ENCODE peak calls at places on chromosomes 4 and X, in nine cellular contexts. One of them, this sample, is unnamed. For H3K4me1, the result is how much of the 10 kb centered on the place peaks cover.

GRCh38 chrX:16511776-16512400 is 138.1 kb upstream of the S100G start:
- DNase-seq in mesendoderm: no peak
- DNase-seq in upper lobe of right lung: no peak
- DNase-seq in GM23338: no peak
- DNase-seq in HCT116: no peak
- DNase-seq in endothelial cell of umbilical vein: peak
- DNase-seq in MM.1S: no peak
- DNase-seq in left lung: no peak
- DNase-seq in SK-N-SH: no peak
- DNase-seq in this sample: no peak

GRCh38 chr4:175946472-175947116 is 119.0 kb upstream of the WDR17 start:
- DNase-seq in endothelial cell of umbilical vein: peak
- DNase-seq in upper lobe of right lung: no peak
- DNase-seq in left lung: no peak
- DNase-seq in HCT116: no peak
- DNase-seq in mesendoderm: no peak
- DNase-seq in SK-N-SH: no peak
- DNase-seq in MM.1S: peak
- DNase-seq in GM23338: no peak
- DNase-seq in this sample: no peak

GRCh38 chr4:180449395-180449956 is 1793.7 kb upstream of the TENM3 start:
- DNase-seq in GM23338: peak
- DNase-seq in left lung: no peak
- DNase-seq in HCT116: peak
- DNase-seq in upper lobe of right lung: no peak
- DNase-seq in endothelial cell of umbilical vein: no peak
- DNase-seq in MM.1S: peak
- DNase-seq in SK-N-SH: peak
- DNase-seq in mesendoderm: peak
- DNase-seq in this sample: peak

GRCh38 chrX:104098151-104098808 is 14.0 kb upstream of the ZCCHC18 start:
- DNase-seq in GM23338: peak
- DNase-seq in HCT116: peak
- DNase-seq in upper lobe of right lung: no peak
- DNase-seq in SK-N-SH: peak
- DNase-seq in endothelial cell of umbilical vein: peak
- DNase-seq in left lung: no peak
- DNase-seq in mesendoderm: peak
- DNase-seq in MM.1S: peak
- DNase-seq in this sample: peak

GRCh38 chrX:132270699-132271098 is 51.5 kb upstream of the RAP2C start:
- DNase-seq in SK-N-SH: no peak
- DNase-seq in upper lobe of right lung: no peak
- DNase-seq in left lung: no peak
- DNase-seq in GM23338: no peak
- DNase-seq in HCT116: no peak
- DNase-seq in MM.1S: no peak
- DNase-seq in endothelial cell of umbilical vein: no peak
- DNase-seq in mesendoderm: no peak
- DNase-seq in this sample: no peak

GRCh38 chr4:85024671-85025070 is 58.2 kb upstream of the WDFY3 start:
- DNase-seq in SK-N-SH: no peak
- DNase-seq in mesendoderm: no peak
- DNase-seq in HCT116: no peak
- DNase-seq in GM23338: no peak
- DNase-seq in MM.1S: no peak
- DNase-seq in endothelial cell of umbilical vein: no peak
- DNase-seq in upper lobe of right lung: no peak
- DNase-seq in left lung: no peak
- DNase-seq in this sample: no peak

GRCh38 chrX:121987163-121987562 is 939.8 kb downstream of the GLUD2 start:
- DNase-seq in upper lobe of right lung: no peak
- DNase-seq in HCT116: no peak
- DNase-seq in GM23338: no peak
- DNase-seq in left lung: no peak
- DNase-seq in endothelial cell of umbilical vein: no peak
- DNase-seq in MM.1S: no peak
- DNase-seq in mesendoderm: peak
- DNase-seq in SK-N-SH: peak
- DNase-seq in this sample: no peak

GRCh38 chr4:156939151-156939550 is 32.4 kb downstream of the PDGFC start:
- DNase-seq in left lung: no peak
- DNase-seq in SK-N-SH: no peak
- DNase-seq in upper lobe of right lung: no peak
- DNase-seq in MM.1S: no peak
- DNase-seq in HCT116: no peak
- DNase-seq in mesendoderm: no peak
- DNase-seq in GM23338: no peak
- DNase-seq in endothelial cell of umbilical vein: peak
- DNase-seq in this sample: no peak

GRCh38 chr4:117527601-117528000 is 442.2 kb upstream of the TRAM1L1 start:
- DNase-seq in SK-N-SH: no peak
- DNase-seq in endothelial cell of umbilical vein: no peak
- DNase-seq in left lung: no peak
- DNase-seq in MM.1S: no peak
- DNase-seq in GM23338: no peak
- DNase-seq in mesendoderm: no peak
- DNase-seq in upper lobe of right lung: no peak
- DNase-seq in HCT116: no peak
- DNase-seq in this sample: no peak

GRCh38 chrX:8955521-8955920 is 78.4 kb downstream of the FAM9B start:
- DNase-seq in HCT116: no peak
- DNase-seq in endothelial cell of umbilical vein: no peak
- DNase-seq in SK-N-SH: no peak
- DNase-seq in mesendoderm: no peak
- DNase-seq in left lung: no peak
- DNase-seq in MM.1S: no peak
- DNase-seq in upper lobe of right lung: no peak
- DNase-seq in GM23338: no peak
- DNase-seq in this sample: no peak

GRCh38 chr4:2733001-2733843 is 22.9 kb downstream of the TNIP2 start:
- DNase-seq in MM.1S: no peak
- DNase-seq in mesendoderm: no peak
- DNase-seq in endothelial cell of umbilical vein: no peak
- DNase-seq in SK-N-SH: no peak
- DNase-seq in HCT116: no peak
- DNase-seq in upper lobe of right lung: peak
- DNase-seq in GM23338: no peak
- DNase-seq in left lung: peak
- DNase-seq in this sample: no peak

GRCh38 chr4:37908488-37909343 is 17.8 kb downstream of the TBC1D1 start:
- DNase-seq in left lung: no peak
- DNase-seq in endothelial cell of umbilical vein: no peak
- DNase-seq in HCT116: no peak
- DNase-seq in MM.1S: no peak
- DNase-seq in GM23338: no peak
- DNase-seq in upper lobe of right lung: peak
- DNase-seq in mesendoderm: no peak
- DNase-seq in SK-N-SH: no peak
- DNase-seq in this sample: no peak

GRCh38 chr4:135319685-135320084 is 1118.1 kb upstream of the PABPC4L start:
- DNase-seq in endothelial cell of umbilical vein: no peak
- DNase-seq in SK-N-SH: no peak
- DNase-seq in left lung: no peak
- DNase-seq in upper lobe of right lung: no peak
- DNase-seq in mesendoderm: peak
- DNase-seq in MM.1S: no peak
- DNase-seq in GM23338: peak
- DNase-seq in HCT116: peak
- DNase-seq in this sample: no peak

GRCh38 chr4:71262161-71262560 is 76.7 kb upstream of the SLC4A4 start:
- DNase-seq in mesendoderm: no peak
- DNase-seq in HCT116: no peak
- DNase-seq in left lung: no peak
- DNase-seq in SK-N-SH: no peak
- DNase-seq in endothelial cell of umbilical vein: no peak
- DNase-seq in MM.1S: no peak
- DNase-seq in upper lobe of right lung: no peak
- DNase-seq in GM23338: no peak
- DNase-seq in this sample: no peak

GRCh38 chrX:103554687-103555417 is 30.5 kb upstream of the TCEAL4 start:
- DNase-seq in left lung: no peak
- DNase-seq in MM.1S: peak
- DNase-seq in SK-N-SH: peak
- DNase-seq in HCT116: no peak
- DNase-seq in endothelial cell of umbilical vein: peak
- DNase-seq in mesendoderm: peak
- DNase-seq in upper lobe of right lung: no peak
- DNase-seq in GM23338: peak
- DNase-seq in this sample: peak

GRCh38 chr4:183832776-183833450 is 72.2 kb upstream of the STOX2 start:
- DNase-seq in MM.1S: no peak
- DNase-seq in upper lobe of right lung: no peak
- DNase-seq in mesendoderm: no peak
- DNase-seq in HCT116: no peak
- DNase-seq in left lung: no peak
- DNase-seq in GM23338: no peak
- DNase-seq in endothelial cell of umbilical vein: no peak
- DNase-seq in SK-N-SH: no peak
- DNase-seq in this sample: no peak

GRCh38 chrX:41733939-41734338 is 10.0 kb downstream of the GPR82 start:
- DNase-seq in GM23338: no peak
- DNase-seq in upper lobe of right lung: no peak
- DNase-seq in endothelial cell of umbilical vein: no peak
- DNase-seq in SK-N-SH: no peak
- DNase-seq in HCT116: no peak
- DNase-seq in mesendoderm: no peak
- DNase-seq in left lung: no peak
- DNase-seq in MM.1S: peak
- DNase-seq in this sample: peak

DNA sequence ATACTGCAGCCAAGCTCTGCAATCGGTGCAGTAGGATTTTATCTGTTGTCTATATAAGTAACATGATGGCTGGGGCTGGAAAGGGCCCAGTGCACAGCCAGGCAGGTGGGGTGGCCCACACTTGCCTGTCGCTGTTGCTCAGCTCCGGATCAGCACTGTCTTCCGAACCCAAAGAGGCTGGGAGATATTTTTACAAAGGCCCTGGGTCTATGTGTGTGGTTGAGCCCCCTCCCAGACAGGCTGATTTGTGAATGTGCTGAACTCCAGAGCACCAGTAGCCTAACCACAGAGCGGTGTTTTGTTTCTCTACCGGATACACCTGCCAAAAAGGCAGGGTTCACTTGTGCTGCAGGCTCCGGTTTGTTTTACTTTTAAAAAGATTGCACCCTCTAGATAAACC is 33.5 kb upstream of the CHRNA9 start:
- DNase-seq in upper lobe of right lung: no peak
- DNase-seq in mesendoderm: no peak
- DNase-seq in SK-N-SH: no peak
- DNase-seq in endothelial cell of umbilical vein: no peak
- DNase-seq in MM.1S: peak
- DNase-seq in HCT116: no peak
- DNase-seq in left lung: no peak
- DNase-seq in GM23338: no peak
- DNase-seq in this sample: peak
- H3K4me1 ChIP-seq in upper lobe of right lung: under half
- H3K4me1 ChIP-seq in mesendoderm: under half
- H3K4me1 ChIP-seq in SK-N-SH: under half
- H3K4me1 ChIP-seq in endothelial cell of umbilical vein: under half
- H3K4me1 ChIP-seq in MM.1S: half or more
- H3K4me1 ChIP-seq in HCT116: under half
- H3K4me1 ChIP-seq in left lung: under half
- H3K4me1 ChIP-seq in GM23338: under half
- H3K4me1 ChIP-seq in this sample: under half

DNA sequence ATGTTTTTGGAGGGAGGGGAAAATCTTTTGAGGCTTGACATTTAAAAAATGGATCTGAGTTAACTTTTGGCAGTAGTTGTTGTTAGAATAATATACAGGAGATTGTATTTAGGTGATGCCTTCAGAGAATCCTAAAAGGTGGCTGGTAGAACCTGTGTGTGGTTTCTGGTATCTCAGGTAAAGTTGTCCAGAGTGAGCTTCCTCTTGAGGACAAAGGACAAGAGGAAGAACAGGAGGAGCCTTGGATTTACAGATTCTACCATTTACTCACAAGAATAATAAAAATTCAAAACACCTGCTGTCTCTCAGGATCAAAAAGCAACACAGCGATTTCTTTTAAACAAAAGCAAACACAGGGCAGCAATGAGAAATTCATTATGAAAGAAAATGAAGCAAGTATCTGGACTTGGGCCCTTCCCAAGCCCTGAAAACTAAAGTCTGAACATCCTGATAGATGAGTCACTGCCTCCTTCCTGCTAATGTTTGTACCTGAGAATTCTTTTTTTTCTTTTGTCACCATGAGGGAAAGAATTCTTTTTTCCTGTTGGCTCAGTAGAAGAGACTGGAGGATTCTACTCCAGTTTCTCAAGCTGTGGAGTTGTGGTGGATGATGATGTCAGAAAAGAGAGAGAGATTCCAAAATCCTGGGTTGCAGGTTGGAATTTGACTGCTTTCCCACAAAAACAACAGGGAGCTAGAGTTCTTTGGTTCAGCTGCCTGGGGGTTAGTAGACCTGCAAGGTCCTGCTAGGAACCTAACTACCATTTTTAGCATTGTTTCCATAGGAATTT is 31.5 kb upstream of the RAPGEF2 start:
- DNase-seq in endothelial cell of umbilical vein: peak
- DNase-seq in left lung: no peak
- DNase-seq in mesendoderm: peak
- DNase-seq in upper lobe of right lung: no peak
- DNase-seq in HCT116: peak
- DNase-seq in MM.1S: no peak
- DNase-seq in SK-N-SH: no peak
- DNase-seq in GM23338: peak
- DNase-seq in this sample: peak
- H3K27ac ChIP-seq in endothelial cell of umbilical vein: peak
- H3K27ac ChIP-seq in left lung: peak
- H3K27ac ChIP-seq in mesendoderm: peak
- H3K27ac ChIP-seq in upper lobe of right lung: no peak
- H3K27ac ChIP-seq in HCT116: no peak
- H3K27ac ChIP-seq in MM.1S: no peak
- H3K27ac ChIP-seq in SK-N-SH: peak
- H3K27ac ChIP-seq in GM23338: peak
- H3K27ac ChIP-seq in this sample: no peak

DNA sequence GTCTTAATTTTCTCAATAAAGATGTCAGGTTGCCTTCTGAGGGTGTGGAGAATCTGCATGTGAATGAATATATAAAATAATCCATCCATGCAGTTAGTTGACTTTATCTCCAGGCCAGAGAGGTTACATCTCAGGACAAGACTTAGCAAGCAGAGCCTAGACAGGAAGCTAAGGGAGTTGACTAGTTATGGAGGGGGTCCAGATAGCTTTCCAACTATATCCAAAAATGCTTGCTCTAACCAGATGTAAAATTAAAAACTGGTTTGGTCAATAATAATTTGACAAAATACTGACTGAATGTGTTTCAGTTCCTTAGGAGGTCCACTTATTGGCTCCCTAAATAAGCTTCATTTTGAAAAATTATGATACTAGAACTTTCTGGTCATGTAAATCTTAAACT is 101.4 kb downstream of the PAPSS1 start:
- DNase-seq in upper lobe of right lung: no peak
- DNase-seq in endothelial cell of umbilical vein: no peak
- DNase-seq in MM.1S: no peak
- DNase-seq in left lung: no peak
- DNase-seq in SK-N-SH: no peak
- DNase-seq in mesendoderm: no peak
- DNase-seq in GM23338: no peak
- DNase-seq in HCT116: no peak
- DNase-seq in this sample: no peak
- H3K4me3 ChIP-seq in upper lobe of right lung: no peak
- H3K4me3 ChIP-seq in endothelial cell of umbilical vein: no peak
- H3K4me3 ChIP-seq in MM.1S: no peak
- H3K4me3 ChIP-seq in left lung: no peak
- H3K4me3 ChIP-seq in SK-N-SH: no peak
- H3K4me3 ChIP-seq in mesendoderm: no peak
- H3K4me3 ChIP-seq in GM23338: no peak
- H3K4me3 ChIP-seq in HCT116: no peak
- H3K4me3 ChIP-seq in this sample: no peak

GRCh38 chrX:375181-376036 is 11.3 kb downstream of the PPP2R3B start:
- DNase-seq in MM.1S: no peak
- DNase-seq in GM23338: peak
- DNase-seq in upper lobe of right lung: no peak
- DNase-seq in left lung: no peak
- DNase-seq in mesendoderm: no peak
- DNase-seq in HCT116: no peak
- DNase-seq in endothelial cell of umbilical vein: no peak
- DNase-seq in SK-N-SH: no peak
- DNase-seq in this sample: peak
- H3K4me1 ChIP-seq in MM.1S: under half
- H3K4me1 ChIP-seq in GM23338: under half
- H3K4me1 ChIP-seq in upper lobe of right lung: under half
- H3K4me1 ChIP-seq in left lung: under half
- H3K4me1 ChIP-seq in mesendoderm: under half
- H3K4me1 ChIP-seq in HCT116: under half
- H3K4me1 ChIP-seq in endothelial cell of umbilical vein: under half
- H3K4me1 ChIP-seq in SK-N-SH: under half
- H3K4me1 ChIP-seq in this sample: under half